ENCODE peak calls at places on chromosomes 4 and X, in ten cellular contexts. Q is upper lobe of left lung; H is hypothalamus; I is M059J; P is central memory CD8-positive, alpha-beta T cell; S is heart right ventricle; N is NCI-H1417; V is left ventricle myocardium inferior; T is effector CD8-positive, alpha-beta T cell; E is H4. Y is an unnamed sample.

GRCh38 chr4:48483777-48484493 is 792 bp downstream of the SLC10A4 start:
- DNase-seq in P (no peak), Q (peak; percentile 81), E (no peak), I (no peak), T (no peak), H (no peak), S (no peak), N (peak; percentile 38), V (no peak), Y (no peak)

GRCh38 chrX:123550829-123551228 is 182.0 kb downstream of the THOC2 start:
- DNase-seq in I (no peak), P (no peak), S (no peak), T (no peak), H (no peak), N (no peak), E (no peak), V (no peak), Q (no peak), Y (no peak)

GRCh38 chrX:3295731-3296130 is 50.7 kb downstream of the MXRA5 start:
- DNase-seq in P (no peak), H (no peak), V (no peak), Q (no peak), T (no peak), I (peak; percentile 31), S (no peak), E (peak; percentile 13), N (peak; percentile 13), Y (no peak)

GRCh38 chrX:134746379-134746723 is 88.1 kb upstream of the PLAC1 start:
- DNase-seq in V (no peak), N (no peak), E (no peak), P (no peak), Q (no peak), S (no peak), T (no peak), I (no peak), H (no peak), Y (no peak)

GRCh38 chr4:101183658-101184373 is 163.5 kb downstream of the PPP3CA start:
- DNase-seq in I (peak; percentile 36), V (no peak), E (no peak), S (no peak), Q (no peak), P (no peak), T (no peak), H (no peak), N (no peak), Y (no peak)

GRCh38 chrX:110563276-110563675 is 204.6 kb downstream of the RTL9 start:
- DNase-seq in P (no peak), H (no peak), I (peak; percentile 85), Q (no peak), N (no peak), T (no peak), E (no peak), V (no peak), S (no peak), Y (no peak)

GRCh38 chr4:167452922-167453321 is 218.6 kb upstream of the SPOCK3 start:
- DNase-seq in P (no peak), Q (no peak), V (no peak), E (no peak), T (no peak), H (no peak), I (no peak), S (no peak), N (peak; percentile 73), Y (no peak)

GRCh38 chr4:161320377-161320776 is 843.4 kb downstream of the FSTL5 start:
- DNase-seq in E (peak; percentile 45), I (peak; percentile 16), S (no peak), V (no peak), Q (no peak), T (no peak), N (peak; percentile 57), H (no peak), P (no peak), Y (no peak)

GRCh38 chr4:168723020-168723419 is 226.2 kb downstream of the PALLD start:
- DNase-seq in T (no peak), N (no peak), V (no peak), I (peak; percentile 82), Q (no peak), P (no peak), S (peak; percentile 22), H (no peak), E (peak; percentile 55), Y (no peak)

GRCh38 chr4:186192068-186192751 is 843 bp downstream of the CYP4V2 start:
- DNase-seq in T (peak; percentile 12), H (no peak), N (peak; percentile 77), P (peak; percentile 16), Q (no peak), S (peak; percentile 35), V (peak; percentile 28), E (peak; percentile 26), I (peak; percentile 17), Y (peak; percentile 61)

GRCh38 chr4:164828945-164829344 is 48.0 kb upstream of the APELA start:
- DNase-seq in S (no peak), V (no peak), I (no peak), E (no peak), T (no peak), P (no peak), N (no peak), H (no peak), Q (no peak), Y (no peak)

GRCh38 chrX:9326369-9326768 is 138.5 kb upstream of the TBL1X start:
- DNase-seq in V (no peak), H (no peak), P (no peak), E (no peak), T (no peak), I (no peak), Q (no peak), N (no peak), S (no peak), Y (no peak)

GRCh38 chrX:123797543-123798447 is 62.1 kb upstream of the XIAP start:
- DNase-seq in T (no peak), I (peak; percentile 72), E (peak; percentile 23), V (no peak), Q (no peak), P (no peak), N (no peak), S (no peak), H (no peak), Y (no peak)

GRCh38 chr4:154757713-154758112 is 13.9 kb downstream of the LRAT start:
- DNase-seq in H (no peak), T (no peak), Q (no peak), E (no peak), V (no peak), S (no peak), I (no peak), P (no peak), N (no peak), Y (no peak)

Y was measured in occipital lobe.